ENCODE peak calls at places on chromosomes 6 and 20, in four cellular contexts. R is upper lobe of left lung, C is tibial nerve, W is cardiac muscle cell. Y is an unnamed sample. For H3K9me3 and H3K4me1, the result is how much of the 10 kb centered on the place peaks cover.

GRCh38 chr20:8790442-8791074 is 278.3 kb upstream of the PLCB4 start:
- DNase-seq in R (no peak), W (peak), C (peak), Y (no peak)

GRCh38 chr6:14706378-14706929 is 539.4 kb upstream of the JARID2 start:
- DNase-seq in C (no peak), R (no peak), W (no peak), Y (no peak)

GRCh38 chr20:51284871-51285270 is 257.6 kb downstream of the NFATC2 start:
- DNase-seq in C (no peak), R (no peak), W (no peak), Y (no peak)

GRCh38 chr6:34142599-34142998 is 3.3 kb downstream of the GRM4 start:
- DNase-seq in C (no peak), W (peak), R (no peak), Y (no peak)

GRCh38 chr20:2846698-2847097 is 6.2 kb downstream of the VPS16 start:
- DNase-seq in W (no peak), R (no peak), C (no peak), Y (no peak)

GRCh38 chr6:49410564-49410963 is 52.5 kb downstream of the MMUT start:
- DNase-seq in R (no peak), C (no peak), W (no peak), Y (no peak)

GRCh38 chr6:69796081-69796626 is 656 bp downstream of the LMBRD1 start:
- DNase-seq in C (peak), R (no peak), W (no peak), Y (no peak)

GRCh38 chr6:12196326-12196936 is 93.7 kb upstream of the EDN1 start:
- DNase-seq in W (no peak), R (no peak), C (no peak), Y (no peak)

GRCh38 chr20:26135325-26136110 is 438.9 kb upstream of the ZNF337 start:
- DNase-seq in W (no peak), C (no peak), R (peak), Y (no peak)

GRCh38 chr6:99013661-99014458 is 66.1 kb upstream of the FBXL4 start:
- DNase-seq in C (no peak), W (no peak), R (no peak), Y (no peak)

GRCh38 chr6:146999766-147000165 is 204.5 kb upstream of the STXBP5 start:
- DNase-seq in R (no peak), C (no peak), W (no peak), Y (no peak)

GRCh38 chr20:10590950-10591349 is 82.8 kb downstream of the JAG1 start:
- DNase-seq in R (no peak), W (no peak), C (no peak), Y (no peak)

GRCh38 chr20:61480158-61480825 is 228.2 kb downstream of the CDH4 start:
- DNase-seq in W (no peak), R (no peak), C (no peak), Y (no peak)

GRCh38 chr6:1952726-1953360 is 292.6 kb downstream of the GMDS start:
- DNase-seq in C (no peak), R (no peak), W (no peak), Y (no peak)

GRCh38 chr20:35698298-35699126 is 640 bp downstream of the NFS1 start:
- DNase-seq in C (no peak), R (peak), W (peak), Y (peak)

GRCh38 chr20:53623454-53624206 is 30.0 kb upstream of the ZNF217 start:
- DNase-seq in R (no peak), C (peak), W (peak), Y (peak)

GRCh38 chr20:24442909-24443308 is 26.5 kb upstream of the SYNDIG1 start:
- DNase-seq in C (no peak), W (no peak), R (no peak), Y (no peak)

GRCh38 chr6:168388641-168389633 is 52.0 kb upstream of the SMOC2 start:
- DNase-seq in R (peak), W (no peak), C (no peak), Y (no peak)

GRCh38 chr6:141484726-141485125 is 648.0 kb upstream of the GJE1 start:
- DNase-seq in W (no peak), C (no peak), R (no peak), Y (no peak)

GRCh38 chr6:2450546-2450945 is 205.1 kb upstream of the GMDS start:
- DNase-seq in R (peak), C (peak), W (peak), Y (no peak)

GRCh38 chr20:34774886-34775285 is 50.6 kb downstream of the NCOA6 start:
- DNase-seq in W (no peak), R (no peak), C (no peak), Y (no peak)

GRCh38 chr20:58048096-58048702 is 180.3 kb downstream of the ANKRD60 start:
- DNase-seq in R (no peak), C (no peak), W (peak), Y (no peak)

GRCh38 chr6:6766230-6766905 is 177.8 kb downstream of the LY86 start:
- DNase-seq in C (no peak), W (no peak), R (no peak), Y (no peak)

GRCh38 chr6:40139447-40139846 is 205.2 kb upstream of the MOCS1 start:
- DNase-seq in C (no peak), R (no peak), W (peak), Y (no peak)

GRCh38 chr20:18672826-18673225 is 85.0 kb downstream of the DTD1 start:
- DNase-seq in R (no peak), C (no peak), W (no peak), Y (no peak)

GRCh38 chr6:168133186-168133585 is 54.2 kb upstream of the FRMD1 start:
- DNase-seq in W (no peak), R (peak), C (no peak), Y (peak)

GRCh38 chr6:139112146-139112545 is 22.7 kb upstream of the HECA start:
- DNase-seq in W (no peak), R (no peak), C (no peak), Y (no peak)

GRCh38 chr6:3534599-3534998 is 77.7 kb upstream of the SLC22A23 start:
- DNase-seq in C (no peak), W (no peak), R (no peak), Y (no peak)

GRCh38 chr6:32885698-32886286 is 31.8 kb downstream of the PSMB9 start:
- DNase-seq in W (peak), R (no peak), C (no peak), Y (no peak)

GRCh38 chr6:53986165-53986720 is 125.0 kb upstream of the MLIP start:
- DNase-seq in R (no peak), W (peak), C (peak), Y (no peak)

DNA sequence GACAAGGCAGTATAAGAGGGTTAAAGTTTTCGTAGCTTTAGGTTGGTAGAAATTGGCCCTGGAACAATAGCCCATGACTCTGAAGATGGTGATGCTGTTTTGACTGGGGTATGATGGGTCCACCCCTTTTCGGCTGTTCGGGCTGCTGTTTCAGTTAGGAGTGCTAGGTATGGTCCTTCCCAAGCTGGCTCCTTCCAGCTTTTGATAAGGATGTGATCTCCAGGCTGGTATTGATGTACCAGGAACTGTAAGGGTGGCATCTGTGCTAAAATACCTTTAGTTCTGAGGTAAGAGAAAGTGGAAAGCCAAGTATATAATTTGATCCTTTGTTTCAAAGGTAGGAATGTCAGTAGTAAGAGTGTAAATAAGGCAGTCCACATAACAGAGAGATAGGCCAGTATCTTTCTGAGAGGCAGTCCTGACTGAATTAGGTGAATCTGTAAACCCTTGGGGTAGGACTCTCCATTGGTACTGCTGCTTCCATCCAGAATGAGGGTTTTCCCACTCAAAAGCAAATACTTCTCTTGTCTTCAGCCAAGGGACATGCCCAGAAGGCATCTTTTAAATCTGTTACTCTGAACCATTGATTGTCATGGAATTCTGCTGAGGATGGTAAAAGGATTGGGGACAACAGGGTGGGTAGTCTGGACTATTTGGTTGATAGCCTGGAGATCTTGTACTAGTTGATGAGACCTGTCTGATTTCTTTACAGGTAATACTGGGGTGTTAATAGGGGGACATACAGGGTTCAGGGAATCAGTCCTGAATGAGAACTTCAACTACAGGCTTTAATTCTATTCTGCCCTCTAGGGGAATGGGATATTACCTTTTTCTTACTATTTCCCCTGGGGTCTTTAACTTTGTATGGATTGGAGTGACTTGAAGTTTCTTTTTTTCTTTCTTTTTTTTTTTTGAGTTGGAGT is 6.1 kb upstream of the ZNFX1 start:
- DNase-seq in C (no peak), R (no peak), W (no peak), Y (no peak)
- H3K9me3 ChIP-seq in C (under half), R (half or more), W (under half), Y (under half)

GRCh38 chr6:129697788-129698187 is 12.2 kb downstream of the ARHGAP18 start:
- DNase-seq in W (no peak), C (no peak), R (no peak), Y (no peak)

GRCh38 chr6:129701721-129702455 is 8.1 kb downstream of the ARHGAP18 start:
- DNase-seq in R (no peak), W (no peak), C (no peak), Y (no peak)

GRCh38 chr6:129700666-129701065 is 9.3 kb downstream of the ARHGAP18 start:
- DNase-seq in W (no peak), C (no peak), R (no peak), Y (no peak)

GRCh38 chr6:129698430-129698829 is 11.5 kb downstream of the ARHGAP18 start:
- DNase-seq in C (no peak), W (no peak), R (no peak), Y (no peak)

DNA sequence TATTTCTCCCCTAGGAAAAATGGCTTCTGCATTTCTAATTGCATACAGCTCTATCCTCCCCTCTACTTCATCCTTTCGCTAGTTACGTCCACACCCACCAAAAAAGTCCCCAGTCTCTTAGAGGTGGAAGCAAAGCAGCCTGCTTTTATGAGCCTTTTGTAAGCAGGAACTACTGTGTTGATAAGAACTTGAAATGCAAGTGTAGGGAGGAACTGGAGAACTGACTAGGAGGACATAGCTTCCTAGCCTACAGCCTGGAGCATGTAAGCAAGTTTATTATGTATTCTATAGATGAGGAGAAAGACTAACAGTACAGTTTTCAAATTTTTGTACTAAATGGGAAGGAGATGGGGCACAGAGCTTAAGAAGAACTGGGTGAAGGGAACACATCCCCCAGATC is 10.3 kb downstream of the ARHGAP18 start:
- DNase-seq in R (no peak), W (no peak), C (no peak), Y (no peak)
- H3K4me1 ChIP-seq in R (half or more), W (under half), C (under half), Y (under half)

GRCh38 chr6:158309814-158310213 is 2.5 kb upstream of the TULP4 start:
- DNase-seq in C (no peak), W (no peak), R (no peak), Y (no peak)
- H3K9me3 ChIP-seq in C (under half), W (under half), R (under half), Y (under half)

DNA sequence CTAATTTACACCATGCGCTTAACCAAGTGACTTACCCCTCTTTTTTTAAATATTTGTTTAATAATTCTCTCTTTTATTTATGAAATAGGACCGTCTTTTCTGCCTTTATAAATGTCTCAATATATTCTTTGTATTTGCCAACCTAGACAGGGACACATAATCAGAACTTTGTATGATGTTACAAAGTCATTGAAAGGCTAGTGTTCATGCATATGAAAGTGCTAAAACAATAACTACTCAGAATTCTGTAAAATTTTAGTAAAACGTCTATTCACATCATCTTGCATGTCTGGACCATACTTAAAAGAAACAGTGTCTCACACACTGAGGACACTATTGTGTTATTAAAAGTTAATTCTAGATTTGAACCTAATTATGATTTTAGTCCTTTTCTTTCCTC is 41.1 kb upstream of the HBS1L start:
- DNase-seq in W (no peak), R (no peak), C (no peak), Y (no peak)
- H3K4me1 ChIP-seq in W (under half), R (under half), C (under half), Y (under half)

GRCh38 chr20:31414381-31414780 is 8.4 kb upstream of the DEFB121 start:
- DNase-seq in R (no peak), W (no peak), C (no peak), Y (no peak)
- H3K9me3 ChIP-seq in R (under half), W (under half), C (under half), Y (under half)

GRCh38 chr6:149887343-149887742 is 10.6 kb downstream of the RAET1E start:
- DNase-seq in R (no peak), W (no peak), C (no peak), Y (no peak)

GRCh38 chr6:149885888-149886287 is 12.0 kb downstream of the RAET1E start:
- DNase-seq in C (no peak), W (no peak), R (no peak), Y (no peak)

GRCh38 chr6:149889321-149889720 is 8.6 kb downstream of the RAET1E start:
- DNase-seq in C (no peak), R (no peak), W (no peak), Y (no peak)

GRCh38 chr6:149888659-149889058 is 9.3 kb downstream of the RAET1E start:
- DNase-seq in C (no peak), R (no peak), W (no peak), Y (no peak)

GRCh38 chr6:149888113-149888512 is 9.8 kb downstream of the RAET1E start:
- DNase-seq in R (no peak), C (no peak), W (no peak), Y (no peak)
- H3K4me1 ChIP-seq in R (under half), C (under half), W (under half), Y (under half)

GRCh38 chr20:55882922-55883321 is 122.4 kb downstream of the CBLN4 start:
- DNase-seq in R (no peak), C (no peak), W (no peak), Y (no peak)

GRCh38 chr20:55893031-55893430 is 112.3 kb downstream of the CBLN4 start:
- DNase-seq in C (no peak), W (no peak), R (no peak), Y (no peak)

GRCh38 chr20:55888655-55889054 is 116.7 kb downstream of the CBLN4 start:
- DNase-seq in W (no peak), R (no peak), C (no peak), Y (no peak)
- H3K9me3 ChIP-seq in W (under half), R (under half), C (under half), Y (under half)

GRCh38 chr6:44226368-44227137 is 3.2 kb downstream of the SLC29A1 start:
- DNase-seq in R (no peak), C (no peak), W (peak), Y (no peak)

GRCh38 chr6:44223471-44224153 is at the start of gene SLC29A1:
- DNase-seq in R (peak), W (peak), C (peak), Y (peak)

GRCh38 chr6:44224154-44224977 is 971 bp downstream of the SLC29A1 start:
- DNase-seq in R (no peak), W (peak), C (no peak), Y (no peak)

GRCh38 chr6:44225579-44226325 is 2.4 kb downstream of the SLC29A1 start:
- DNase-seq in C (no peak), R (no peak), W (no peak), Y (no peak)

GRCh38 chr6:44224978-44225330 is 1.6 kb downstream of the SLC29A1 start:
- DNase-seq in W (no peak), R (no peak), C (no peak), Y (no peak)
- H3K4me1 ChIP-seq in W (under half), R (under half), C (half or more), Y (half or more)

DNA sequence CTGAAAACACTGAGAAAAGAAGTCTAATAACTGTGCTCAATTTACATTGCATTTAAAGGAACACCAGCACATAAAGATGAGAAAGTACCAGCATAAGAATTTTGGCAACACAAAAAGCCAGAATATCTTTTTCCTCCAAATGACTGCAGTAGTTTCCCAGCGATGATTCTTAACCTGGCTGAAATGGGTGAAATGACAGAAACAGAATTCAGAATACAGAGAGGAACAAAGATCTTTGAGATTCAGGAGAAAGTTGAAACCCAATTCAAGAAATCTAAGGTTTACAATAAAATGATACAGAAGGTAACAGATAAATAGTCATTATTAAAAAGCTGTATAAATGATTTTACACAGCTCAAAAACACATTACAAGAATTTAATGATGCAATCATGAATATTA is 197.0 kb upstream of the EYS start:
- DNase-seq in R (no peak), W (no peak), C (no peak), Y (no peak)
- H3K9me3 ChIP-seq in R (under half), W (under half), C (under half), Y (under half)

GRCh38 chr20:62482970-62483369 is 7.2 kb upstream of the GATA5 start:
- DNase-seq in R (peak), C (no peak), W (no peak), Y (no peak)

GRCh38 chr20:62485701-62486089 is 9.9 kb upstream of the GATA5 start:
- DNase-seq in C (no peak), R (peak), W (no peak), Y (no peak)

GRCh38 chr20:62483613-62484468 is 8.0 kb upstream of the GATA5 start:
- DNase-seq in W (no peak), C (no peak), R (peak), Y (no peak)

GRCh38 chr20:62485062-62485700 is 9.4 kb upstream of the GATA5 start:
- DNase-seq in C (no peak), W (peak), R (peak), Y (no peak)

DNA sequence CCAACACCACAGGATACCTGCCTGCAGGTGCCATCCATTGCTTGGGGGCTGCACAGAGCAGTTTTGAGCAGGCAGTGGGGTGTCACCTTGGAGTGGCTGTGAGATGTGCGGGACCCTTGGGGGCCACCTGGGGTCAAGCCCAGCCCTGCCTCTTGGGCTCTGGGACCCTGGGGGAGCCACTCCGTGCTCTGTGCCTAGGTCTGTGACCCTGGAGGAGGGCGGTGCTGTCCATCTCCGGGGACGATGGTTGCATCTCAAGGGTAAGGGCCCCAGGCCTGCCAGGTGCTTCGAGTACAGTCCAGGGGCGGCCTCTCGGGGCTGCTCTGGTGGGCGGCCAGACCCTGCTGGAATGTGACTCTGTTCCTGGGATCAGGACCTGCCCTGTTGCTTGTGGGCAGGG is 8.7 kb upstream of the GATA5 start:
- DNase-seq in W (no peak), C (no peak), R (peak), Y (no peak)
- H3K4me1 ChIP-seq in W (half or more), C (under half), R (under half), Y (under half)

Y was measured in suprapubic skin.